ENCODE peak calls at places on chromosomes 12 and 14, in ten cellular contexts. Y, P, X, R, E, Q, O, C, F and J are unnamed samples.

GRCh38 chr12:40010899-40011774 is 94.7 kb downstream of the SLC2A13 start:
- DNase-seq in Y (peak), P (peak), X (no peak), R (peak), E (peak), Q (peak), O (peak), C (no peak), F (peak), J (no peak)

GRCh38 chr12:38586652-38587219 is 270.2 kb downstream of the ALG10B start:
- DNase-seq in Y (no peak), P (no peak), X (no peak), R (no peak), E (no peak), Q (no peak), O (no peak), C (no peak), F (no peak), J (no peak)

GRCh38 chr12:71438670-71439361 is 782 bp upstream of the LGR5 start:
- DNase-seq in Y (no peak), P (no peak), X (no peak), R (no peak), E (no peak), Q (no peak), O (peak), C (no peak), F (peak), J (no peak)

GRCh38 chr14:77722301-77722700 is 14.4 kb downstream of the SLIRP start:
- DNase-seq in Y (no peak), P (no peak), X (no peak), R (no peak), E (no peak), Q (no peak), O (no peak), C (no peak), F (no peak), J (no peak)

GRCh38 chr14:62015945-62016344 is 253.7 kb downstream of the SNAPC1 start:
- DNase-seq in Y (peak), P (no peak), X (no peak), R (no peak), E (no peak), Q (no peak), O (no peak), C (no peak), F (peak), J (no peak)

GRCh38 chr14:89139404-89140247 is 277.4 kb downstream of the FOXN3 start:
- DNase-seq in Y (no peak), P (no peak), X (no peak), R (no peak), E (no peak), Q (no peak), O (peak), C (no peak), F (no peak), J (no peak)

GRCh38 chr12:97754306-97754705 is 291.7 kb downstream of the RMST start:
- DNase-seq in Y (no peak), P (no peak), X (no peak), R (no peak), E (no peak), Q (no peak), O (no peak), C (no peak), F (no peak), J (no peak)

GRCh38 chr12:121578230-121579189 is 2.3 kb downstream of the KDM2B start:
- DNase-seq in Y (peak), P (peak), X (peak), R (no peak), E (no peak), Q (no peak), O (peak), C (peak), F (no peak), J (no peak)

GRCh38 chr12:1527789-1528188 is 66.6 kb downstream of the FBXL14 start:
- DNase-seq in Y (no peak), P (no peak), X (no peak), R (no peak), E (no peak), Q (no peak), O (no peak), C (no peak), F (peak), J (no peak)

GRCh38 chr12:81809829-81810595 is 50.9 kb upstream of the PPFIA2 start:
- DNase-seq in Y (peak), P (no peak), X (no peak), R (no peak), E (no peak), Q (no peak), O (no peak), C (no peak), F (peak), J (no peak)

GRCh38 chr12:123973552-123974341 is 732 bp downstream of the ZNF664 start:
- DNase-seq in Y (no peak), P (peak), X (peak), R (no peak), E (no peak), Q (no peak), O (peak), C (peak), F (no peak), J (no peak)

GRCh38 chr12:110224379-110225304 is 56.4 kb upstream of the ATP2A2 start:
- DNase-seq in Y (peak), P (peak), X (no peak), R (no peak), E (peak), Q (no peak), O (peak), C (no peak), F (peak), J (no peak)

GRCh38 chr12:5467941-5468340 is 36.0 kb downstream of the NTF3 start:
- DNase-seq in Y (no peak), P (no peak), X (no peak), R (no peak), E (no peak), Q (no peak), O (no peak), C (no peak), F (no peak), J (no peak)

GRCh38 chr14:88245321-88245720 is 77.7 kb downstream of the KCNK10 start:
- DNase-seq in Y (no peak), P (no peak), X (no peak), R (no peak), E (no peak), Q (no peak), O (peak), C (no peak), F (no peak), J (no peak)

GRCh38 chr12:79822475-79822874 is 112.4 kb downstream of the PPP1R12A start:
- DNase-seq in Y (no peak), P (no peak), X (no peak), R (no peak), E (no peak), Q (no peak), O (no peak), C (no peak), F (no peak), J (no peak)

GRCh38 chr14:28754209-28754985 is 12.2 kb upstream of the FOXG1 start:
- DNase-seq in Y (peak), P (no peak), X (no peak), R (no peak), E (peak), Q (no peak), O (peak), C (no peak), F (peak), J (no peak)

GRCh38 chr12:69655616-69656336 is 43.3 kb downstream of the BEST3 start:
- DNase-seq in Y (no peak), P (no peak), X (no peak), R (no peak), E (peak), Q (no peak), O (no peak), C (no peak), F (peak), J (no peak)

GRCh38 chr12:92502417-92503028 is 200.3 kb upstream of the PLEKHG7 start:
- DNase-seq in Y (peak), P (no peak), X (no peak), R (no peak), E (no peak), Q (no peak), O (no peak), C (no peak), F (no peak), J (no peak)
- H3K27ac ChIP-seq in Y (peak), P (no peak), X (peak), R (no peak), E (no peak), Q (no peak), O (no peak), C (peak), F (no peak), J (peak)

DNA sequence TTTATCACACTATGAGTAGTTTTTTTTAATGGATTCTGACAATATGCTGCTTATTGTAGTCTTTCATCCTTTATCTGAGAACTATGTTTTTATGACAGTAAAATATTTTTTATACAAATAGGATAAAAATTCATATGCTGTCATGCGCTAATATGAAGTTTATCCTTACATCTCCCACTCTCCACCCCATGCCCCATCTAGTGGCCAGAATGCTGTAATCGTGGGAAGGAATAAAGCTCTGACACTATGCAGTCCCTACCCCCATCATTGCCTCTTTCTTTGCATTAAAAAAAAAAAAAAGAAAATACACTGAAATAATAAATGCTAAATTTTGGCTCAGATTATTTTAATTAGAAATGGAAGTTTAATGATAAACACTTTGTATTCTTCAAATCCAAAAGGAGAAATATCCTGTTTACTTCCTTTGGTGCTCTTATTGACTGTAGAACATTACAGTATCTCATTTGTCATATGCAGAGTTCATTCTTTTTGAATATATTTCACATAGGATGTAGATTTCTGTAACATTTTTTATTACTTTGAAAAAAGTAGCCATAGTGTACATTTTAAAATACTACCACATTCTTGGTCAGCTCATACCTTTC is 145.9 kb upstream of the SLCO1C1 start:
- DNase-seq in Y (peak), P (no peak), X (no peak), R (no peak), E (peak), Q (peak), O (peak), C (no peak), F (peak), J (no peak)
- TF ChIP-seq CTCF in Y (peak), P (peak), X (peak), R (peak), E (no peak), Q (peak), O (peak), C (peak), F (peak), J (peak)

GRCh38 chr12:116607039-116607438 is 47.9 kb downstream of the MAP1LC3B2 start:
- DNase-seq in Y (no peak), P (no peak), X (no peak), R (no peak), E (no peak), Q (no peak), O (no peak), C (no peak), F (no peak), J (no peak)

GRCh38 chr12:116610971-116611541 is 51.9 kb downstream of the MAP1LC3B2 start:
- DNase-seq in Y (no peak), P (no peak), X (no peak), R (no peak), E (no peak), Q (no peak), O (no peak), C (no peak), F (no peak), J (no peak)

GRCh38 chr12:116609715-116610114 is 50.5 kb downstream of the MAP1LC3B2 start:
- DNase-seq in Y (no peak), P (no peak), X (no peak), R (no peak), E (no peak), Q (no peak), O (peak), C (no peak), F (no peak), J (no peak)

GRCh38 chr12:116606397-116606796 is 47.2 kb downstream of the MAP1LC3B2 start:
- DNase-seq in Y (no peak), P (no peak), X (no peak), R (no peak), E (no peak), Q (no peak), O (no peak), C (no peak), F (no peak), J (no peak)

DNA sequence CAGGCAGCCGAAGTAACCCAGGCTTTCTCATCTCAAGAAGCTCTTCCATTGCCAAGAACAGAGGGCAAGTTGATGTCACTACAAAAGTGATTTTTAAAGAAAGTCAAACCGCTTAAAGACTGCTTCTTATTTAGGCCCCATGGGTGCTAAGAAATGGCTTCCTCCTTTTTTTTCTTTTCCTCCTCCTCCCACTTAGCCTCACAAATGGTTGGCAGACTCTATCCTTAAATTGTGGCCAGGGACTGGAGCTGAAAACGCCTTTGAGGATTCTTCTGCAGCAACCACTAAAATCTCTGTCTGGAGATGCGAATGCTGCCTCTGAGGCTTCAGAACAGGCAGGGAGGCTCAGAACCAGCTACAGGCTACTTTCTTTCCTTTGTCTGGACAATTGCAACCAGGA is 50.1 kb downstream of the MAP1LC3B2 start:
- DNase-seq in Y (no peak), P (no peak), X (no peak), R (no peak), E (no peak), Q (no peak), O (no peak), C (no peak), F (no peak), J (no peak)
- H3K27ac ChIP-seq in Y (no peak), P (no peak), X (no peak), R (no peak), E (no peak), Q (no peak), O (no peak), C (no peak), F (no peak), J (no peak)

DNA sequence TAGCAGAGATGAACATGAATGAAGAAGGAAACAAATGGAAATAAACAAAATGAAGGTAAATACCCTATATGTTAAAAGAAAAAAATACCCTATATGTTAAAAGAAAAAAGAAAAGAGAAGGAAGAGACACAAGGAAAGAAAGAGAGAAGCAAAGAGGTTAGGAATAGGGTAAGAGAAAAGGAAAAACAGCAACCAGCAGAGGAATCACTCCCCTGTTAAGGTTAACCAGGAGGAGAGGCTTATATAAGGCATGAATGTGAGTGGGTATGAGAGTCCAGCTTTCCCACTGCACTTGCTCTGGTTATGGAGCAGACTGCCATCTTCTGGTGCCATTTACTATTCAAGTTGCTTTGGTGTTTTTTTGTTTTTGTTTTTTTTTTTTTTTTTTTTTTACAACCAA is 3.1 kb downstream of the PPP1R3E start:
- DNase-seq in Y (no peak), P (no peak), X (no peak), R (no peak), E (no peak), Q (no peak), O (no peak), C (no peak), F (no peak), J (no peak)
- TF ChIP-seq CTCF in Y (no peak), P (peak), X (no peak), R (no peak), E (peak), Q (no peak), O (no peak), C (peak), F (peak), J (no peak)